ENCODE peak calls at places on chromosome 20, in four cellular contexts. F is activated CD8-positive, alpha-beta memory T cell treated with anti-CD3 and anti-CD28 coated beads, Interleukin-2, amount 10 ng/mL, durations not matched to agents 7 days and 5 days; M is testis; P is HFF-Myc. I is an unnamed sample.

GRCh38 chr20:48921168-48921882 is at the start of gene ARFGEF2:
- DNase-seq in F (peak; percentile 95), M (peak; percentile 96), P (peak; percentile 49), I (peak; percentile 97)

GRCh38 chr20:50387218-50387995 is 122.8 kb upstream of the PTPN1 start:
- DNase-seq in F (no peak), M (no peak), P (no peak), I (no peak)

GRCh38 chr20:43658068-43658722 is 8.7 kb upstream of the MYBL2 start:
- DNase-seq in F (peak; percentile 55), M (no peak), P (no peak), I (no peak)

GRCh38 chr20:35398660-35399144 is 13.1 kb downstream of the UQCC1 start:
- DNase-seq in F (no peak), M (no peak), P (no peak), I (no peak)

GRCh38 chr20:13739726-13740649 is 44.7 kb downstream of the ESF1 start:
- DNase-seq in F (no peak), M (no peak), P (no peak), I (no peak)

GRCh38 chr20:44580581-44581268 is 1.7 kb upstream of the PKIG start:
- DNase-seq in F (no peak), M (no peak), P (no peak), I (no peak)

GRCh38 chr20:6122111-6122872 is 538 bp downstream of the FERMT1 start:
- DNase-seq in F (no peak), M (peak; percentile 35), P (no peak), I (peak; percentile 56)

GRCh38 chr20:63735859-63736718 is at the start of gene LIME1:
- DNase-seq in F (peak; percentile 92), M (no peak), P (no peak), I (no peak)

I was measured in osteocyte.